ENCODE peak calls at places on chromosomes 11 and 22, in nine cellular contexts. One of them, this sample, is unnamed.

GRCh38 chr22:19478086-19478392 is 954 bp downstream of the UFD1 start:
- DNase-seq in aorta: no peak
- DNase-seq in neuronal stem cell: no peak
- DNase-seq in kidney: no peak
- DNase-seq in ovary: no peak
- DNase-seq in K562: no peak
- DNase-seq in uterus: no peak
- DNase-seq in endodermal cell: no peak
- DNase-seq in upper lobe of right lung: no peak
- DNase-seq in this sample: no peak

GRCh38 chr11:131691558-131692041 is 321.2 kb downstream of the NTM start:
- DNase-seq in aorta: no peak
- DNase-seq in neuronal stem cell: no peak
- DNase-seq in kidney: peak
- DNase-seq in ovary: no peak
- DNase-seq in K562: peak
- DNase-seq in uterus: no peak
- DNase-seq in endodermal cell: peak
- DNase-seq in upper lobe of right lung: no peak
- DNase-seq in this sample: no peak

GRCh38 chr11:115241899-115242298 is 262.3 kb downstream of the CADM1 start:
- DNase-seq in aorta: no peak
- DNase-seq in neuronal stem cell: no peak
- DNase-seq in kidney: no peak
- DNase-seq in ovary: no peak
- DNase-seq in K562: no peak
- DNase-seq in uterus: no peak
- DNase-seq in endodermal cell: no peak
- DNase-seq in upper lobe of right lung: no peak
- DNase-seq in this sample: no peak

GRCh38 chr22:47626428-47627390 is 864.3 kb downstream of the TBC1D22A start:
- DNase-seq in aorta: no peak
- DNase-seq in neuronal stem cell: no peak
- DNase-seq in kidney: peak
- DNase-seq in ovary: no peak
- DNase-seq in K562: peak
- DNase-seq in uterus: no peak
- DNase-seq in endodermal cell: peak
- DNase-seq in upper lobe of right lung: peak
- DNase-seq in this sample: no peak

GRCh38 chr11:78072455-78072854 is 7.2 kb downstream of the NDUFC2 start:
- DNase-seq in aorta: no peak
- DNase-seq in neuronal stem cell: no peak
- DNase-seq in kidney: no peak
- DNase-seq in ovary: no peak
- DNase-seq in K562: no peak
- DNase-seq in uterus: no peak
- DNase-seq in endodermal cell: no peak
- DNase-seq in upper lobe of right lung: no peak
- DNase-seq in this sample: no peak

GRCh38 chr11:41189711-41190477 is 269.6 kb downstream of the LRRC4C start:
- DNase-seq in aorta: no peak
- DNase-seq in neuronal stem cell: no peak
- DNase-seq in kidney: no peak
- DNase-seq in ovary: no peak
- DNase-seq in K562: no peak
- DNase-seq in uterus: no peak
- DNase-seq in endodermal cell: no peak
- DNase-seq in upper lobe of right lung: no peak
- DNase-seq in this sample: no peak

GRCh38 chr11:67378544-67378943 is 5.1 kb upstream of the CLCF1 start:
- DNase-seq in aorta: no peak
- DNase-seq in neuronal stem cell: no peak
- DNase-seq in kidney: no peak
- DNase-seq in ovary: no peak
- DNase-seq in K562: no peak
- DNase-seq in uterus: no peak
- DNase-seq in endodermal cell: no peak
- DNase-seq in upper lobe of right lung: no peak
- DNase-seq in this sample: no peak

GRCh38 chr11:129225190-129225589 is 33.1 kb upstream of the ARHGAP32 start:
- DNase-seq in aorta: no peak
- DNase-seq in neuronal stem cell: no peak
- DNase-seq in kidney: no peak
- DNase-seq in ovary: no peak
- DNase-seq in K562: no peak
- DNase-seq in uterus: no peak
- DNase-seq in endodermal cell: no peak
- DNase-seq in upper lobe of right lung: no peak
- DNase-seq in this sample: no peak

GRCh38 chr11:110366234-110366633 is 63.5 kb upstream of the FDX1 start:
- DNase-seq in aorta: no peak
- DNase-seq in neuronal stem cell: no peak
- DNase-seq in kidney: peak
- DNase-seq in ovary: peak
- DNase-seq in K562: no peak
- DNase-seq in uterus: no peak
- DNase-seq in endodermal cell: no peak
- DNase-seq in upper lobe of right lung: peak
- DNase-seq in this sample: no peak

GRCh38 chr11:35173011-35173511 is 34.1 kb downstream of the CD44 start:
- DNase-seq in aorta: no peak
- DNase-seq in neuronal stem cell: no peak
- DNase-seq in kidney: no peak
- DNase-seq in ovary: no peak
- DNase-seq in K562: no peak
- DNase-seq in uterus: no peak
- DNase-seq in endodermal cell: no peak
- DNase-seq in upper lobe of right lung: peak
- DNase-seq in this sample: peak

GRCh38 chr11:35171226-35171625 is 32.3 kb downstream of the CD44 start:
- DNase-seq in aorta: no peak
- DNase-seq in neuronal stem cell: no peak
- DNase-seq in kidney: no peak
- DNase-seq in ovary: no peak
- DNase-seq in K562: no peak
- DNase-seq in uterus: no peak
- DNase-seq in endodermal cell: no peak
- DNase-seq in upper lobe of right lung: no peak
- DNase-seq in this sample: no peak

GRCh38 chr11:35177370-35177769 is 38.4 kb downstream of the CD44 start:
- DNase-seq in aorta: no peak
- DNase-seq in neuronal stem cell: no peak
- DNase-seq in kidney: no peak
- DNase-seq in ovary: no peak
- DNase-seq in K562: no peak
- DNase-seq in uterus: no peak
- DNase-seq in endodermal cell: no peak
- DNase-seq in upper lobe of right lung: no peak
- DNase-seq in this sample: no peak

GRCh38 chr11:35173620-35174278 is 34.8 kb downstream of the CD44 start:
- DNase-seq in aorta: no peak
- DNase-seq in neuronal stem cell: no peak
- DNase-seq in kidney: no peak
- DNase-seq in ovary: no peak
- DNase-seq in K562: no peak
- DNase-seq in uterus: no peak
- DNase-seq in endodermal cell: no peak
- DNase-seq in upper lobe of right lung: no peak
- DNase-seq in this sample: no peak

DNA sequence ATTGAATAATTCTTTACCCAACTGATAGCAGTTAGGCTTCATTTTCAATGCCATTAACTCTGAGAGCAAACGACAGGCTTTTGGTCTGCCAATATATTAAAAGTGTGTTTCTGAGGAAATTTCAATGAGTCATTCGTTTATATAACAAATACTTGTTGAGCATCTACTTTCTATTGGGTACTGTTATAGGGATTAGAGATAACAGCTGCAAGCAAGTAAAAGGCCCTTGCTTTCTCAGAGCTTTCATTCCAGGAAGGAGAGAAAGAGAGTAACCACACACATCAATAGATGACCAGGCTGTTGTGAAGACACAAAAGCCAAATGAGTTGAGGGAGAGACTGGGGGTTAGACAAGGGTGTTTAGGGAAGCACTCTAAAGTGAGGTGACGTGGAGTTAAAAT is 35.7 kb downstream of the CD44 start:
- DNase-seq in aorta: no peak
- DNase-seq in neuronal stem cell: no peak
- DNase-seq in kidney: no peak
- DNase-seq in ovary: no peak
- DNase-seq in K562: no peak
- DNase-seq in uterus: no peak
- DNase-seq in endodermal cell: no peak
- DNase-seq in upper lobe of right lung: no peak
- DNase-seq in this sample: no peak
- H3K27ac ChIP-seq in aorta: no peak
- H3K27ac ChIP-seq in neuronal stem cell: no peak
- H3K27ac ChIP-seq in kidney: no peak
- H3K27ac ChIP-seq in ovary: no peak
- H3K27ac ChIP-seq in K562: no peak
- H3K27ac ChIP-seq in uterus: peak
- H3K27ac ChIP-seq in endodermal cell: no peak
- H3K27ac ChIP-seq in upper lobe of right lung: peak
- H3K27ac ChIP-seq in this sample: peak

GRCh38 chr11:116687458-116688201 is 85.2 kb downstream of the BUD13 start:
- DNase-seq in aorta: no peak
- DNase-seq in neuronal stem cell: peak
- DNase-seq in kidney: no peak
- DNase-seq in ovary: no peak
- DNase-seq in K562: no peak
- DNase-seq in uterus: no peak
- DNase-seq in endodermal cell: peak
- DNase-seq in upper lobe of right lung: no peak
- DNase-seq in this sample: no peak
- H3K27ac ChIP-seq in aorta: no peak
- H3K27ac ChIP-seq in neuronal stem cell: peak
- H3K27ac ChIP-seq in kidney: no peak
- H3K27ac ChIP-seq in ovary: no peak
- H3K27ac ChIP-seq in K562: no peak
- H3K27ac ChIP-seq in uterus: no peak
- H3K27ac ChIP-seq in endodermal cell: peak
- H3K27ac ChIP-seq in upper lobe of right lung: no peak
- H3K27ac ChIP-seq in this sample: no peak

GRCh38 chr11:65774525-65775306 is 6.1 kb downstream of the AP5B1 start:
- DNase-seq in aorta: no peak
- DNase-seq in neuronal stem cell: no peak
- DNase-seq in kidney: no peak
- DNase-seq in ovary: no peak
- DNase-seq in K562: no peak
- DNase-seq in uterus: no peak
- DNase-seq in endodermal cell: no peak
- DNase-seq in upper lobe of right lung: peak
- DNase-seq in this sample: no peak

GRCh38 chr11:65767406-65767805 is 13.4 kb downstream of the AP5B1 start:
- DNase-seq in aorta: no peak
- DNase-seq in neuronal stem cell: no peak
- DNase-seq in kidney: no peak
- DNase-seq in ovary: no peak
- DNase-seq in K562: no peak
- DNase-seq in uterus: no peak
- DNase-seq in endodermal cell: no peak
- DNase-seq in upper lobe of right lung: no peak
- DNase-seq in this sample: no peak

GRCh38 chr11:65771589-65772112 is 9.1 kb downstream of the AP5B1 start:
- DNase-seq in aorta: no peak
- DNase-seq in neuronal stem cell: no peak
- DNase-seq in kidney: no peak
- DNase-seq in ovary: no peak
- DNase-seq in K562: no peak
- DNase-seq in uterus: no peak
- DNase-seq in endodermal cell: no peak
- DNase-seq in upper lobe of right lung: no peak
- DNase-seq in this sample: no peak

GRCh38 chr11:65773784-65774411 is 6.9 kb downstream of the AP5B1 start:
- DNase-seq in aorta: no peak
- DNase-seq in neuronal stem cell: no peak
- DNase-seq in kidney: no peak
- DNase-seq in ovary: no peak
- DNase-seq in K562: no peak
- DNase-seq in uterus: no peak
- DNase-seq in endodermal cell: no peak
- DNase-seq in upper lobe of right lung: peak
- DNase-seq in this sample: no peak

GRCh38 chr11:65770951-65771567 is 9.7 kb downstream of the AP5B1 start:
- DNase-seq in aorta: no peak
- DNase-seq in neuronal stem cell: no peak
- DNase-seq in kidney: no peak
- DNase-seq in ovary: no peak
- DNase-seq in K562: peak
- DNase-seq in uterus: no peak
- DNase-seq in endodermal cell: no peak
- DNase-seq in upper lobe of right lung: peak
- DNase-seq in this sample: no peak
- H3K27ac ChIP-seq in aorta: no peak
- H3K27ac ChIP-seq in neuronal stem cell: no peak
- H3K27ac ChIP-seq in kidney: no peak
- H3K27ac ChIP-seq in ovary: no peak
- H3K27ac ChIP-seq in K562: no peak
- H3K27ac ChIP-seq in uterus: no peak
- H3K27ac ChIP-seq in endodermal cell: no peak
- H3K27ac ChIP-seq in upper lobe of right lung: no peak
- H3K27ac ChIP-seq in this sample: no peak

GRCh38 chr11:63527667-63528066 is 8.9 kb upstream of the PLAAT4 start:
- DNase-seq in aorta: no peak
- DNase-seq in neuronal stem cell: no peak
- DNase-seq in kidney: no peak
- DNase-seq in ovary: no peak
- DNase-seq in K562: no peak
- DNase-seq in uterus: no peak
- DNase-seq in endodermal cell: peak
- DNase-seq in upper lobe of right lung: no peak
- DNase-seq in this sample: no peak
- H3K27ac ChIP-seq in aorta: no peak
- H3K27ac ChIP-seq in neuronal stem cell: no peak
- H3K27ac ChIP-seq in kidney: no peak
- H3K27ac ChIP-seq in ovary: no peak
- H3K27ac ChIP-seq in K562: no peak
- H3K27ac ChIP-seq in uterus: no peak
- H3K27ac ChIP-seq in endodermal cell: no peak
- H3K27ac ChIP-seq in upper lobe of right lung: peak
- H3K27ac ChIP-seq in this sample: no peak

DNA sequence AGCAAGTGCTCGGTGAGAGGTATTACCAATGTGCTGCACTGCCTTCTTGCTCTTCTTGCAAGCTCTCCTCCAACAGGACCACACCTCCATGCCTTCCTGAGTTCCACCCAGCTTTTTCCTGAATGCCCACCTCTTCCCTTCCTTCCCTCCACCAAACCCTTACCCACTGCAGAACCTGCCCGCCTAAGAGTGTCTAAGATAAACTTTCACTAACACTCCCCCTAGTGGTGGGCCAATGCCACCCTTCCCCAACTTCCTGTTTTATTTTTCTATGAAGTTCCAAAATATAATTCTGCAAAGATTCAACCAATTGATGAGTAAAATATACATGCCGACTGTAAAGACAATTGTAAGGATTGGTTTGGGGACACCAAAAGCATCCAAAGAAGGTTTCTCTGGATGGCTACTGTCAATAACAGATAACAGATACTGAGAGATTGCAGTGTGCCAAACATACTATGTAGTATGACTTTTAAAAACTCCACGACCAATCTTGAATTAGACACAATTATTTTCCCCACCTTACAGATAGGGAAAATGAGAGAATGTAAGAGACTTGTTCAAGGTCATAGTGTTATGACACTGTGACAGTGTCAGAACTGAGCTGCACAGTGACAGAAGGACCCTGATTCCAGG is 38.6 kb upstream of the BMAL1 start:
- DNase-seq in aorta: peak
- DNase-seq in neuronal stem cell: no peak
- DNase-seq in kidney: no peak
- DNase-seq in ovary: peak
- DNase-seq in K562: peak
- DNase-seq in uterus: peak
- DNase-seq in endodermal cell: peak
- DNase-seq in upper lobe of right lung: no peak
- DNase-seq in this sample: no peak
- H3K27ac ChIP-seq in aorta: no peak
- H3K27ac ChIP-seq in neuronal stem cell: no peak
- H3K27ac ChIP-seq in kidney: no peak
- H3K27ac ChIP-seq in ovary: no peak
- H3K27ac ChIP-seq in K562: no peak
- H3K27ac ChIP-seq in uterus: no peak
- H3K27ac ChIP-seq in endodermal cell: no peak
- H3K27ac ChIP-seq in upper lobe of right lung: no peak
- H3K27ac ChIP-seq in this sample: no peak

This sample was measured in tibial artery.